ENCODE peak calls at places on chromosome 20, in four cellular contexts. H, Q, G and W are unnamed samples.

GRCh38 chr20:21096321-21097043 is 9.7 kb downstream of the LINC00237 start:
- DNase-seq in H (peak; percentile 72), G (peak; percentile 60), Q (peak; percentile 26), W (peak; percentile 15)

GRCh38 chr20:25605146-25605545 is 18.7 kb downstream of the NANP start:
- DNase-seq in H (no peak), G (no peak), Q (no peak), W (no peak)

GRCh38 chr20:36717657-36718056 is 28.2 kb downstream of the NDRG3 start:
- DNase-seq in H (no peak), Q (no peak), G (peak; percentile 50), W (no peak)

GRCh38 chr20:22630698-22631097 is 46.3 kb upstream of the FOXA2 start:
- DNase-seq in Q (no peak), G (no peak), H (no peak), W (no peak)

GRCh38 chr20:43955244-43956191 is 40.9 kb downstream of the TOX2 start:
- DNase-seq in Q (no peak), G (peak; percentile 96), H (no peak), W (peak; percentile 86)

GRCh38 chr20:1804129-1804503 is 91.1 kb upstream of the SIRPA start:
- DNase-seq in G (no peak), H (no peak), Q (no peak), W (no peak)

GRCh38 chr20:6613280-6613861 is 154.1 kb upstream of the BMP2 start:
- DNase-seq in H (no peak), G (peak; percentile 71), Q (no peak), W (no peak)

GRCh38 chr20:62470003-62470402 is 5.8 kb downstream of the GATA5 start:
- DNase-seq in G (no peak), Q (no peak), H (no peak), W (no peak)

GRCh38 chr20:64233725-64234124 is 21.8 kb upstream of the PCMTD2 start:
- DNase-seq in H (no peak), G (no peak), Q (no peak), W (no peak)

GRCh38 chr20:24959591-24960301 is 10.7 kb downstream of the CST7 start:
- DNase-seq in Q (no peak), H (peak; percentile 17), G (no peak), W (no peak)

GRCh38 chr20:63551068-63551467 is 2.9 kb upstream of the FNDC11 start:
- DNase-seq in H (no peak), G (no peak), Q (no peak), W (no peak)

GRCh38 chr20:45450097-45450818 is 19.3 kb upstream of the WFDC2 start:
- DNase-seq in Q (peak; percentile 41), G (peak; percentile 77), H (peak; percentile 47), W (peak; percentile 69)

GRCh38 chr20:325889-326644 is 715 bp downstream of the SOX12 start:
- DNase-seq in Q (peak; percentile 70), H (peak; percentile 69), G (peak; percentile 57), W (peak; percentile 82)

GRCh38 chr20:40809361-40809760 is 120.3 kb upstream of the MAFB start:
- DNase-seq in G (no peak), Q (no peak), H (no peak), W (no peak)

GRCh38 chr20:13753436-13754036 is 31.2 kb downstream of the ESF1 start:
- DNase-seq in H (no peak), Q (no peak), G (no peak), W (no peak)

GRCh38 chr20:31716818-31717477 is 5.7 kb downstream of the BCL2L1 start:
- DNase-seq in Q (no peak), G (no peak), H (no peak), W (no peak)

GRCh38 chr20:25512709-25513108 is 72.6 kb downstream of the NINL start:
- DNase-seq in Q (no peak), H (no peak), G (no peak), W (no peak)

GRCh38 chr20:10965936-10966470 is 292.2 kb upstream of the JAG1 start:
- DNase-seq in G (no peak), Q (no peak), H (no peak), W (peak; percentile 59)

GRCh38 chr20:22509090-22509938 is 75.1 kb downstream of the FOXA2 start:
- DNase-seq in G (no peak), H (no peak), Q (no peak), W (no peak)

GRCh38 chr20:60102665-60103210 is 144.5 kb downstream of the CDH26 start:
- DNase-seq in G (peak; percentile 10), H (no peak), Q (no peak), W (no peak)

GRCh38 chr20:60024801-60025200 is 66.6 kb downstream of the CDH26 start:
- DNase-seq in Q (no peak), H (peak; percentile 61), G (no peak), W (no peak)

GRCh38 chr20:25237610-25238318 is 10.1 kb upstream of the PYGB start:
- DNase-seq in G (peak; percentile 100), Q (no peak), H (no peak), W (peak; percentile 98)

GRCh38 chr20:37185681-37186080 is 6.3 kb upstream of the MROH8 start:
- DNase-seq in Q (no peak), G (no peak), H (no peak), W (no peak)

GRCh38 chr20:48904566-48905321 is 16.8 kb upstream of the ARFGEF2 start:
- DNase-seq in H (peak; percentile 64), G (peak; percentile 93), Q (peak; percentile 68), W (peak; percentile 87)

GRCh38 chr20:62805711-62806382 is 1.2 kb downstream of the OGFR start:
- DNase-seq in Q (no peak), G (no peak), H (no peak), W (peak; percentile 24)

GRCh38 chr20:40563296-40563950 is 125.6 kb downstream of the MAFB start:
- DNase-seq in H (no peak), G (peak; percentile 60), Q (no peak), W (peak; percentile 1)

GRCh38 chr20:3173582-3174441 is 463 bp upstream of the LZTS3 start:
- DNase-seq in H (peak; percentile 91), Q (peak; percentile 99), G (peak; percentile 91), W (peak; percentile 95)

GRCh38 chr20:50292324-50293243 is 102.0 kb downstream of the CEBPB start:
- DNase-seq in H (peak; percentile 58), G (peak; percentile 72), Q (no peak), W (peak; percentile 87)

GRCh38 chr20:36390719-36391415 is 84.7 kb downstream of the DLGAP4 start:
- DNase-seq in H (no peak), G (no peak), Q (no peak), W (no peak)

GRCh38 chr20:41428285-41428684 is 61.7 kb upstream of the EMILIN3 start:
- DNase-seq in Q (no peak), G (peak; percentile 54), H (no peak), W (peak; percentile 46)

GRCh38 chr20:62366370-62367135 is 559 bp downstream of the LAMA5 start:
- DNase-seq in Q (peak; percentile 82), H (peak; percentile 91), G (peak; percentile 71), W (peak; percentile 21)

GRCh38 chr20:49989234-49990065 is 6.7 kb downstream of the SNAI1 start:
- DNase-seq in Q (peak; percentile 71), G (no peak), H (no peak), W (peak; percentile 75)

GRCh38 chr20:25191051-25191450 is 4.5 kb upstream of the ENTPD6 start:
- DNase-seq in G (no peak), H (no peak), Q (no peak), W (no peak)

GRCh38 chr20:9741996-9742395 is 96.9 kb downstream of the PAK5 start:
- DNase-seq in H (no peak), G (no peak), Q (no peak), W (no peak)
- H3K9ac ChIP-seq in H (no peak overlapping the region), G (no peak overlapping the region), Q (no peak overlapping the region), W (no peak overlapping the region)

GRCh38 chr20:53594068-53595017 is 704 bp upstream of the ZNF217 start:
- DNase-seq in Q (peak; percentile 92), H (peak; percentile 93), G (peak; percentile 98), W (peak; percentile 98)
- H3K4me1 ChIP-seq in Q (peaks cover 4% of the 10 kb centered on the region), H (peaks cover 9% of the 10 kb centered on the region), G (peaks cover 41% of the 10 kb centered on the region), W (peaks cover 26% of the 10 kb centered on the region)

GRCh38 chr20:34023937-34024732 is 30.4 kb downstream of the RALY start:
- DNase-seq in G (no peak), Q (no peak), H (no peak), W (no peak)
- H3K9ac ChIP-seq in G (no peak overlapping the region), Q (no peak overlapping the region), H (no peak overlapping the region), W (no peak overlapping the region)

GRCh38 chr20:51509208-51509607 is 33.3 kb downstream of the NFATC2 start:
- DNase-seq in Q (no peak), H (no peak), G (no peak), W (no peak)
- H3K4me1 ChIP-seq in Q (no peaks in the 10 kb centered on the region), H (no peaks in the 10 kb centered on the region), G (no peaks in the 10 kb centered on the region), W (no peaks in the 10 kb centered on the region)

GRCh38 chr20:32777177-32777956 is 15.2 kb downstream of the DNMT3B start:
- DNase-seq in G (no peak), H (no peak), Q (no peak), W (no peak)
- H3K9ac ChIP-seq in G (no peak overlapping the region), H (no peak overlapping the region), Q (no peak overlapping the region), W (no peak overlapping the region)

DNA sequence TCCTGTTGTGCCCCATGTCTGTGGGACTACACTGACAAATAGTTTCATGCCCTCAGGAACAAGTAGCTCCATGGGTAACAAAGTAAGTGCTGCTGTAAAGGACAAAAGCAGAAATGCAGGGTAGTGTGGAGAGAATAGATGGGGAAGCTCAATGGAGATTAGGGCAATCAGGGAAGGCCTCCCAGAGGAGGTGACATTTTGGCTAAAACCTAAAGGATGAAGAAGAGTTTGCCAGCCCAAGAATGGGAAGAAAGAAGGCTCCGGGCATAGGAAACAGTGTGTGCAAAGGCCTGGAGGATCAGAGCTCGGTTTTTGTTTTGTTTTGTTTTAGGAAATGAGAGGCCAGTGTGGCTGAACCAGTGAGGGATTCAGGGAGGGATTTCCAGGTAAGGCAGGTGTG is 43.6 kb upstream of the FAM83D start:
- DNase-seq in G (no peak), Q (no peak), H (no peak), W (no peak)
- H3K4me1 ChIP-seq in G (no peaks in the 10 kb centered on the region), Q (peaks cover 74% of the 10 kb centered on the region), H (no peaks in the 10 kb centered on the region), W (no peaks in the 10 kb centered on the region)

GRCh38 chr20:4297141-4297826 is 281.9 kb upstream of the RNF24 start:
- DNase-seq in Q (no peak), G (no peak), H (no peak), W (no peak)
- H3K9ac ChIP-seq in Q (no peak overlapping the region), G (no peak overlapping the region), H (no peak overlapping the region), W (peak overlapping the region; percentile 31)

GRCh38 chr20:19308151-19308550 is 95.7 kb downstream of the SLC24A3 start:
- DNase-seq in Q (no peak), H (no peak), G (no peak), W (no peak)
- H3K4me1 ChIP-seq in Q (no peaks in the 10 kb centered on the region), H (peaks cover 3% of the 10 kb centered on the region), G (no peaks in the 10 kb centered on the region), W (no peaks in the 10 kb centered on the region)

DNA sequence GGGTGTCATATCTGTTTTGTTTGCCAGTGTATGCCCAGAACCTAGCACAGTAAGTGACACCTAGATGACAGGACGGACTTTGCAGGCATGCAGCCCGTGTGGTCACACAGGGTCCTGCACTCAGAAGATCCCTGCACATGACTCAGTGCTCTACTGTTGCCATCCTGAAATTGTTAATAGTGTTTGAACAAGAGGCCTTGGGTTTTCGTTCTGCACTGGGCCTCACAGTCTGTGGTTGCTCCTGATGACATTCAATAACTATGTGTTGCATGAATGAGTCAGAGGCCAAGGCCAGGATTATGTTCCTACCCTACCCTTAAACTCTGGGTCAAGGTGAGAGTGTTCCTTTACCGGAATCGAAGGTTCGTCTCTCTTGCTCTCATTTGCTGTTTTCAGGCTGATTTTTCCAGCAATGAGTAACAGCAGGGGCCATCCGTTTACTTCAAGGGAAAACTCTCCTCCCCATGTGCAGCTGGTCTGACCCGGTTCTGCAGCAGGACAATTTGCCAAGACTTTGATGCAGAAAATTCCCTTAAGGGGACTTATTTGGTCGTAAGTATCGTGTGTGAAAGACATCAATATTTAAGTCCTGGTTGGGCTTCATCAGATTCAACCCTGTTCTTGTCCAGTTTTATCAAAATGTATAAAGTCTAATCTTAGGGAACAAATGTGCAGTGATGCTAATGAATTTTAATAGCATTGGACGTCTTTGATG is 13.0 kb upstream of the PFDN4 start:
- DNase-seq in G (peak; percentile 59), Q (no peak), H (no peak), W (no peak)
- H3K9ac ChIP-seq in G (no peak overlapping the region), Q (no peak overlapping the region), H (no peak overlapping the region), W (no peak overlapping the region)